ENCODE peak calls at places on chromosomes 1 and 21, in eight cellular contexts. C, E, T, I, J, N, D and M are unnamed samples.

GRCh38 chr1:218674280-218674773 is 329.2 kb downstream of the TGFB2 start:
- DNase-seq in C (peak; percentile 64), E (no peak), T (peak; percentile 69), I (peak; percentile 17), J (no peak), N (peak; percentile 11), D (peak; percentile 97), M (no peak)

GRCh38 chr1:94551449-94551848 is 9.9 kb upstream of the F3 start:
- DNase-seq in C (no peak), E (no peak), T (no peak), I (no peak), J (no peak), N (no peak), D (no peak), M (no peak)

GRCh38 chr21:32083175-32083574 is 195.7 kb downstream of the MIS18A start:
- DNase-seq in C (no peak), E (no peak), T (peak; percentile 4), I (no peak), J (no peak), N (no peak), D (no peak), M (no peak)

GRCh38 chr1:39116868-39117728 is 87.4 kb upstream of the MACF1 start:
- DNase-seq in C (no peak), E (no peak), T (peak; percentile 15), I (no peak), J (no peak), N (no peak), D (peak; percentile 49), M (no peak)

GRCh38 chr1:41672173-41672572 is 187.7 kb upstream of the EDN2 start:
- DNase-seq in C (no peak), E (no peak), T (peak; percentile 53), I (no peak), J (no peak), N (no peak), D (peak; percentile 80), M (peak; percentile 74)

GRCh38 chr1:204313675-204314074 is 46.1 kb downstream of the PLEKHA6 start:
- DNase-seq in C (no peak), E (no peak), T (no peak), I (no peak), J (no peak), N (no peak), D (no peak), M (no peak)

GRCh38 chr1:3543076-3544049 is 67.9 kb downstream of the MEGF6 start:
- DNase-seq in C (peak; percentile 34), E (peak; percentile 67), T (peak; percentile 74), I (no peak), J (no peak), N (no peak), D (peak; percentile 82), M (peak; percentile 10)

GRCh38 chr21:25925936-25926335 is 191.2 kb downstream of the GABPA start:
- DNase-seq in C (no peak), E (no peak), T (no peak), I (no peak), J (peak; percentile 20), N (peak; percentile 64), D (no peak), M (no peak)

GRCh38 chr1:214193691-214194090 is 87.3 kb upstream of the SMYD2 start:
- DNase-seq in C (no peak), E (no peak), T (no peak), I (no peak), J (no peak), N (no peak), D (no peak), M (no peak)

GRCh38 chr1:200894712-200895447 is at the start of gene INAVA:
- DNase-seq in C (peak; percentile 59), E (no peak), T (no peak), I (no peak), J (no peak), N (no peak), D (no peak), M (no peak)

GRCh38 chr21:45622416-45623097 is 21.0 kb upstream of the PCBP3 start:
- DNase-seq in C (no peak), E (no peak), T (no peak), I (no peak), J (no peak), N (no peak), D (no peak), M (no peak)

GRCh38 chr1:101902199-101902598 is 94.5 kb downstream of the OLFM3 start:
- DNase-seq in C (no peak), E (no peak), T (no peak), I (no peak), J (no peak), N (no peak), D (no peak), M (no peak)

GRCh38 chr1:172658871-172659453 is at the start of gene FASLG:
- DNase-seq in C (no peak), E (no peak), T (no peak), I (no peak), J (no peak), N (no peak), D (no peak), M (no peak)

GRCh38 chr1:166511754-166512153 is 327.5 kb upstream of the POGK start:
- DNase-seq in C (no peak), E (no peak), T (no peak), I (no peak), J (no peak), N (no peak), D (no peak), M (no peak)

GRCh38 chr1:219575563-219575962 is 37.3 kb downstream of the ZC3H11B start:
- DNase-seq in C (no peak), E (no peak), T (no peak), I (no peak), J (no peak), N (no peak), D (no peak), M (no peak)

GRCh38 chr1:27575861-27576331 is 28.0 kb downstream of the AHDC1 start:
- DNase-seq in C (peak; percentile 67), E (peak; percentile 81), T (peak; percentile 46), I (peak; percentile 80), J (no peak), N (peak; percentile 82), D (no peak), M (no peak)

GRCh38 chr1:1431845-1432565 is 3.5 kb upstream of the VWA1 start:
- DNase-seq in C (peak; percentile 76), E (peak; percentile 60), T (peak; percentile 41), I (peak; percentile 57), J (no peak), N (peak; percentile 61), D (no peak), M (no peak)

GRCh38 chr1:214470132-214470531 is 81.3 kb downstream of the PTPN14 start:
- DNase-seq in C (no peak), E (no peak), T (no peak), I (no peak), J (no peak), N (no peak), D (no peak), M (no peak)

GRCh38 chr21:34808569-34809204 is 139.9 kb downstream of the CLIC6 start:
- DNase-seq in C (no peak), E (no peak), T (peak; percentile 91), I (no peak), J (no peak), N (no peak), D (peak; percentile 90), M (peak; percentile 56)

GRCh38 chr1:237042892-237043576 is 1.1 kb downstream of the RYR2 start:
- DNase-seq in C (no peak), E (no peak), T (peak; percentile 9), I (peak; percentile 36), J (no peak), N (peak; percentile 37), D (no peak), M (no peak)

GRCh38 chr1:234239515-234239914 is 133.7 kb upstream of the COA6 start:
- DNase-seq in C (no peak), E (no peak), T (no peak), I (no peak), J (no peak), N (no peak), D (no peak), M (no peak)

GRCh38 chr1:51875291-51875772 is 3.2 kb downstream of the NRDC start:
- DNase-seq in C (no peak), E (no peak), T (no peak), I (no peak), J (no peak), N (no peak), D (no peak), M (no peak)
- H3K4me3 ChIP-seq in C (no peak overlapping the region), E (no peak overlapping the region), T (peak overlapping the region; percentile 28), I (no peak overlapping the region), J (no peak overlapping the region), N (no peak overlapping the region), D (no peak overlapping the region), M (no peak overlapping the region)

DNA sequence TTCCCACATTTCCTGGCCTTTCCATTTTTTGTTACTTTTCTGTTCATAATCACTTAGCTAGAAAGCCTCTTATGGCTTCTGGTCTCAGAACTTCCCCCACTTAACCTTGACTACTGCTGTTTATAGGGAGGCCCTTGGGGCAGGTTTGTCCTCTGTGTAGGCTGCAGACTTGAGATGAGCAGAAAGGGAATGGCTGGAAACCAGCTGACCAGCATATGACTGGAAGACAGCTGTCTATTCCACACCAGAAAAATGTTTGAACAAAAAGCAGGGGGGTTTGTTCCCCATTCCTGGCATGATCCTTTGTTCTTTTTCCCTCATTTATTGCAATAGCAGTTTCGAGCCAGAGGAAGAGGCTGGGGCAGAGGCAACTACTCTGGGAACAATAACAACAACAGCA is 4.9 kb upstream of the SH3D21 start:
- DNase-seq in C (no peak), E (no peak), T (no peak), I (no peak), J (no peak), N (no peak), D (no peak), M (no peak)
- H3K36me3 ChIP-seq in C (peaks cover 42% of the 10 kb centered on the region), E (no peaks in the 10 kb centered on the region), T (peaks cover 32% of the 10 kb centered on the region), I (no peaks in the 10 kb centered on the region), J (peaks cover 30% of the 10 kb centered on the region), N (peaks cover 4% of the 10 kb centered on the region), D (peaks cover 52% of the 10 kb centered on the region), M (peaks cover 2% of the 10 kb centered on the region)

GRCh38 chr1:221693087-221693486 is 48.8 kb downstream of the DUSP10 start:
- DNase-seq in C (no peak), E (no peak), T (no peak), I (no peak), J (no peak), N (no peak), D (no peak), M (no peak)
- TF ChIP-seq CTCF in C (no peak), E (no peak), T (no peak), I (no peak), J (no peak), N (no peak), D (peak; percentile 11), M (no peak)

DNA sequence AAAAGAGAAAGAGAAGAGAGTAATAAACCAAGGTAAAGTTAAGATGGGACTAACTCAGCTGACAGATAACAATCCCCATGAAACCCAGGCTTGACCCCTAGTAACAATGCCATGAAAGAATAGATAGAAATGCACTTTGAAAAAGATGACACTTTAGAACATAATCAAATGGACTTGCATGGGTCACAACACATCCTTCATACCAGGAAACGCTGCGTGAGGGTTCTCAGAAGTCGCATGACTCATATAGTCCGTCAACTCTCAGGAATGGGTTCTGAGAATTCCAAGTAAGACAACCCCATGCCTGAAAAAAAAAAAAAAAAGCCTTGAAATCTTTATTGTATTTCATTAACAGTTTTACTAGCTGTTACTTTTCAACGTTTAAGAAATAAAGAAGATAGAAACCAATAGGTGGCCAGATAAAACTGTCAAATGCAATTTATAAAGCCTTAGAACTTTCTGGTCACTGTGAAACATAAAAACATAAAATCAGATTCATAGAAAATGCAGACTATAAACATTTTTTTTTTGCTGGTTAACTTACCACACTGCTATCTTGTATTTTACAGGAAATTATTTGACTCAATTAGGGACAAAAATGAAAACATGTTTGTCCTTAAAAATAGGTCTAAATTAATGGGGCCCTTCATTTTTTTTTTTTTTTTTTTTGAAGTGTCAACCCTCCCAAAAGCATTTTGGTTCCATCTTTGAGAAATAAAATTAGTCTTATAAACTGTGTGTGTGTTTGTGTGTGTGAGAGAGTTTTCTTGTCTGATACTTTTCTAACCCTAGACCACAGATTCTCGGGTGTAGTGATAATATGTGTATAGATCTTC is 202.1 kb downstream of the NCAM2 start:
- DNase-seq in C (peak; percentile 34), E (peak; percentile 28), T (peak; percentile 98), I (peak; percentile 15), J (peak; percentile 28), N (peak; percentile 67), D (peak; percentile 95), M (peak; percentile 93)
- H3K4me3 ChIP-seq in C (no peak overlapping the region), E (peak overlapping the region; percentile 18), T (peak overlapping the region; percentile 11), I (no peak overlapping the region), J (no peak overlapping the region), N (peak overlapping the region; percentile 33), D (no peak overlapping the region), M (no peak overlapping the region)